ENCODE peak calls at places on chromosomes 6 and 20, in eight cellular contexts. I is neural progenitor cell, X is ovary, A is upper lobe of right lung, J is suprapubic skin, R is mesendoderm, F is heart left ventricle, V is small intestine. D is an unnamed sample.

GRCh38 chr6:33914519-33915120 is 110.8 kb upstream of the MLN start:
- DNase-seq in I (no peak), X (no peak), A (no peak), J (no peak), R (no peak), F (no peak), V (peak), D (peak)

GRCh38 chr20:48455606-48456360 is 372.0 kb downstream of the PREX1 start:
- DNase-seq in I (peak), X (no peak), A (peak), J (peak), R (peak), F (no peak), V (no peak), D (no peak)

GRCh38 chr20:23257848-23258746 is 92.5 kb upstream of the NXT1 start:
- DNase-seq in I (no peak), X (no peak), A (no peak), J (peak), R (peak), F (no peak), V (no peak), D (no peak)

GRCh38 chr6:97524846-97525245 is 241.8 kb upstream of the MMS22L start:
- DNase-seq in I (peak), X (no peak), A (no peak), J (no peak), R (peak), F (no peak), V (no peak), D (no peak)

GRCh38 chr6:111721677-111722219 is 116.1 kb upstream of the TRAF3IP2 start:
- DNase-seq in I (peak), X (no peak), A (no peak), J (no peak), R (peak), F (no peak), V (no peak), D (peak)

GRCh38 chr6:62393608-62394007 is 107.6 kb upstream of the KHDRBS2 start:
- DNase-seq in I (peak), X (no peak), A (no peak), J (no peak), R (peak), F (no peak), V (no peak), D (no peak)

GRCh38 chr6:110902091-110902490 is 27.5 kb downstream of the AMD1 start:
- DNase-seq in I (no peak), X (no peak), A (no peak), J (no peak), R (no peak), F (no peak), V (no peak), D (no peak)

GRCh38 chr6:24524801-24525200 is 30.0 kb downstream of the ALDH5A1 start:
- DNase-seq in I (peak), X (no peak), A (no peak), J (no peak), R (peak), F (no peak), V (peak), D (no peak)

GRCh38 chr6:133301739-133302138 is 60.6 kb downstream of the EYA4 start:
- DNase-seq in I (no peak), X (no peak), A (no peak), J (no peak), R (peak), F (no peak), V (no peak), D (no peak)

GRCh38 chr6:160505970-160506369 is 157.8 kb downstream of the SLC22A3 start:
- DNase-seq in I (no peak), X (no peak), A (no peak), J (no peak), R (no peak), F (no peak), V (no peak), D (no peak)

GRCh38 chr6:107731422-107732319 is 92.4 kb downstream of the SCML4 start:
- DNase-seq in I (no peak), X (no peak), A (no peak), J (no peak), R (peak), F (no peak), V (peak), D (peak)

GRCh38 chr20:10350188-10350842 is 83.7 kb downstream of the MKKS start:
- DNase-seq in I (no peak), X (no peak), A (no peak), J (no peak), R (no peak), F (no peak), V (no peak), D (no peak)

GRCh38 chr6:142693446-142693845 is 251.5 kb downstream of the HIVEP2 start:
- DNase-seq in I (no peak), X (no peak), A (no peak), J (no peak), R (no peak), F (no peak), V (peak), D (no peak)

GRCh38 chr6:160782228-160782627 is 80.2 kb downstream of the PLG start:
- DNase-seq in I (no peak), X (no peak), A (no peak), J (no peak), R (no peak), F (no peak), V (no peak), D (no peak)

GRCh38 chr6:132496519-132497180 is 16.3 kb downstream of the STX7 start:
- DNase-seq in I (no peak), X (no peak), A (no peak), J (no peak), R (no peak), F (no peak), V (no peak), D (no peak)

GRCh38 chr20:61349447-61350165 is 97.5 kb downstream of the CDH4 start:
- DNase-seq in I (no peak), X (no peak), A (no peak), J (no peak), R (no peak), F (no peak), V (no peak), D (no peak)

GRCh38 chr6:34138191-34138590 is 7.7 kb downstream of the GRM4 start:
- DNase-seq in I (no peak), X (no peak), A (no peak), J (no peak), R (no peak), F (no peak), V (no peak), D (no peak)

GRCh38 chr20:6034134-6034969 is 19.5 kb downstream of the LRRN4 start:
- DNase-seq in I (no peak), X (no peak), A (no peak), J (no peak), R (no peak), F (no peak), V (no peak), D (no peak)

GRCh38 chr6:113774122-113774835 is 82.9 kb upstream of the MARCKS start:
- DNase-seq in I (no peak), X (no peak), A (no peak), J (no peak), R (peak), F (no peak), V (no peak), D (no peak)

GRCh38 chr20:32462900-32463641 is 104.9 kb downstream of the ASXL1 start:
- DNase-seq in I (no peak), X (no peak), A (no peak), J (no peak), R (no peak), F (no peak), V (peak), D (no peak)

GRCh38 chr6:105259912-105260889 is 80.4 kb upstream of the POPDC3 start:
- DNase-seq in I (peak), X (no peak), A (no peak), J (no peak), R (peak), F (peak), V (peak), D (no peak)

GRCh38 chr20:41533537-41534136 is 84.5 kb downstream of the CHD6 start:
- DNase-seq in I (no peak), X (no peak), A (no peak), J (no peak), R (no peak), F (no peak), V (peak), D (no peak)

GRCh38 chr6:166687538-166688259 is 60.6 kb upstream of the RPS6KA2 start:
- DNase-seq in I (peak), X (no peak), A (no peak), J (no peak), R (peak), F (no peak), V (no peak), D (no peak)

GRCh38 chr6:158869010-158869603 is 49.9 kb upstream of the EZR start:
- DNase-seq in I (peak), X (no peak), A (no peak), J (no peak), R (peak), F (peak), V (peak), D (no peak)

GRCh38 chr6:67165606-67166005 is 1458.6 kb upstream of the EYS start:
- DNase-seq in I (no peak), X (no peak), A (no peak), J (no peak), R (no peak), F (no peak), V (no peak), D (no peak)

GRCh38 chr6:106609699-106610098 is 19.6 kb downstream of the RTN4IP1 start:
- DNase-seq in I (peak), X (no peak), A (no peak), J (no peak), R (peak), F (no peak), V (peak), D (no peak)

GRCh38 chr6:56814802-56815201 is 140.1 kb upstream of the BEND6 start:
- DNase-seq in I (no peak), X (no peak), A (no peak), J (no peak), R (no peak), F (no peak), V (no peak), D (no peak)

GRCh38 chr6:113968472-113968871 is 2.5 kb downstream of the HDAC2 start:
- DNase-seq in I (no peak), X (no peak), A (no peak), J (no peak), R (no peak), F (no peak), V (no peak), D (no peak)

GRCh38 chr6:154414021-154414813 is 57.6 kb upstream of the IPCEF1 start:
- DNase-seq in I (no peak), X (no peak), A (no peak), J (no peak), R (peak), F (no peak), V (no peak), D (no peak)

GRCh38 chr20:64065062-64065972 is 2.3 kb downstream of the TCEA2 start:
- DNase-seq in I (no peak), X (no peak), A (no peak), J (no peak), R (no peak), F (no peak), V (no peak), D (no peak)

GRCh38 chr20:64063389-64064144 is 569 bp downstream of the TCEA2 start:
- DNase-seq in I (peak), X (peak), A (no peak), J (no peak), R (no peak), F (no peak), V (peak), D (no peak)

GRCh38 chr20:64062596-64063388 is at the start of gene TCEA2:
- DNase-seq in I (peak), X (peak), A (peak), J (peak), R (peak), F (peak), V (peak), D (peak)

GRCh38 chr20:64065973-64066341 is 3.0 kb downstream of the TCEA2 start:
- DNase-seq in I (no peak), X (no peak), A (no peak), J (no peak), R (peak), F (no peak), V (no peak), D (no peak)

GRCh38 chr20:64064145-64064698 is 1.2 kb downstream of the TCEA2 start:
- DNase-seq in I (no peak), X (peak), A (no peak), J (no peak), R (no peak), F (no peak), V (no peak), D (no peak)
- H3K4me3 ChIP-seq in I (peak), X (peak), A (peak), J (peak), R (no peak), F (peak), V (no peak), D (peak)

GRCh38 chr20:11401988-11402387 is 515.7 kb upstream of the BTBD3 start:
- DNase-seq in I (no peak), X (no peak), A (no peak), J (no peak), R (no peak), F (no peak), V (peak), D (no peak)

GRCh38 chr20:11409526-11409925 is 508.2 kb upstream of the BTBD3 start:
- DNase-seq in I (no peak), X (no peak), A (no peak), J (no peak), R (no peak), F (no peak), V (no peak), D (no peak)

GRCh38 chr20:11403711-11404110 is 514.0 kb upstream of the BTBD3 start:
- DNase-seq in I (no peak), X (peak), A (no peak), J (no peak), R (peak), F (no peak), V (no peak), D (no peak)
- H3K27ac ChIP-seq in I (no peak), X (no peak), A (no peak), J (no peak), R (no peak), F (no peak), V (no peak), D (no peak)

GRCh38 chr20:36249450-36249849 is 13.2 kb downstream of the AAR2 start:
- DNase-seq in I (peak), X (no peak), A (no peak), J (no peak), R (peak), F (no peak), V (no peak), D (no peak)

GRCh38 chr20:36241678-36242077 is 5.4 kb downstream of the AAR2 start:
- DNase-seq in I (no peak), X (no peak), A (no peak), J (no peak), R (no peak), F (no peak), V (no peak), D (no peak)

GRCh38 chr20:36243726-36244125 is 7.4 kb downstream of the AAR2 start:
- DNase-seq in I (no peak), X (no peak), A (no peak), J (no peak), R (no peak), F (no peak), V (no peak), D (no peak)

GRCh38 chr20:36248836-36249235 is 12.6 kb downstream of the AAR2 start:
- DNase-seq in I (peak), X (no peak), A (no peak), J (no peak), R (no peak), F (no peak), V (no peak), D (no peak)

DNA sequence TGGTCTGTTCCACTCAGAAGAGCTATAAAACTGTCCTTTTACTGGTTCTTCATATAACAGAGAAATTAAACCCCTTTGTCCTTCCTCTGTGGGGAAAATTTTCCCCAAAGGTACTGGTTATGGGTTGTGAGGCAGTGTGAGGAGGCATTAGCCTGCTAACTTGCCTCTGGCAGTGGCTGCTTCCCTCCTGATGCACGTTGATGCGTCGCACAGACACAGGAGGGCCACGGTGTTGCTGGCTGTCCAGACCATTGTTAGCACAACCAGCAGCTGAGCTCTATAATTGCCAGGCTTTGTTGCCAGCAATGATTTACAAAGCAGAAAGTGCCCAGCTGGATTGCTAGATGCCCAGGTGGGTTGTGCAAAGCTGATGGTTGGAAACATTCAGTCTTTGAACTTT is 10.1 kb downstream of the AAR2 start:
- DNase-seq in I (no peak), X (no peak), A (no peak), J (no peak), R (no peak), F (no peak), V (no peak), D (no peak)
- H3K4me3 ChIP-seq in I (no peak), X (no peak), A (no peak), J (no peak), R (no peak), F (no peak), V (no peak), D (no peak)

GRCh38 chr20:38700146-38700545 is 24.1 kb upstream of the SLC32A1 start:
- DNase-seq in I (no peak), X (no peak), A (no peak), J (no peak), R (no peak), F (no peak), V (no peak), D (no peak)

GRCh38 chr20:38700926-38701325 is 23.4 kb upstream of the SLC32A1 start:
- DNase-seq in I (no peak), X (no peak), A (no peak), J (no peak), R (no peak), F (no peak), V (no peak), D (no peak)

GRCh38 chr20:38703526-38703925 is 20.8 kb upstream of the SLC32A1 start:
- DNase-seq in I (no peak), X (no peak), A (no peak), J (no peak), R (no peak), F (no peak), V (no peak), D (no peak)

GRCh38 chr20:38697306-38697705 is 27.0 kb upstream of the SLC32A1 start:
- DNase-seq in I (no peak), X (no peak), A (no peak), J (no peak), R (no peak), F (no peak), V (no peak), D (no peak)

GRCh38 chr20:38698541-38698940 is 25.7 kb upstream of the SLC32A1 start:
- DNase-seq in I (no peak), X (no peak), A (no peak), J (no peak), R (no peak), F (no peak), V (no peak), D (no peak)
- H3K27ac ChIP-seq in I (no peak), X (no peak), A (no peak), J (no peak), R (no peak), F (no peak), V (no peak), D (no peak)

GRCh38 chr20:34624628-34625027 is 52.3 kb downstream of the PIGU start:
- DNase-seq in I (peak), X (no peak), A (no peak), J (no peak), R (peak), F (no peak), V (peak), D (no peak)

GRCh38 chr20:34621383-34622367 is 55.2 kb downstream of the PIGU start:
- DNase-seq in I (no peak), X (no peak), A (no peak), J (no peak), R (no peak), F (no peak), V (peak), D (no peak)

GRCh38 chr20:34621036-34621343 is 55.9 kb downstream of the PIGU start:
- DNase-seq in I (no peak), X (no peak), A (no peak), J (no peak), R (no peak), F (no peak), V (no peak), D (no peak)

GRCh38 chr20:34626978-34627377 is 49.9 kb downstream of the PIGU start:
- DNase-seq in I (no peak), X (no peak), A (no peak), J (no peak), R (no peak), F (no peak), V (no peak), D (no peak)

GRCh38 chr20:34622821-34623451 is 54.0 kb downstream of the PIGU start:
- DNase-seq in I (no peak), X (no peak), A (no peak), J (no peak), R (peak), F (no peak), V (peak), D (no peak)
- H3K4me3 ChIP-seq in I (no peak), X (no peak), A (no peak), J (no peak), R (no peak), F (no peak), V (no peak), D (no peak)

DNA sequence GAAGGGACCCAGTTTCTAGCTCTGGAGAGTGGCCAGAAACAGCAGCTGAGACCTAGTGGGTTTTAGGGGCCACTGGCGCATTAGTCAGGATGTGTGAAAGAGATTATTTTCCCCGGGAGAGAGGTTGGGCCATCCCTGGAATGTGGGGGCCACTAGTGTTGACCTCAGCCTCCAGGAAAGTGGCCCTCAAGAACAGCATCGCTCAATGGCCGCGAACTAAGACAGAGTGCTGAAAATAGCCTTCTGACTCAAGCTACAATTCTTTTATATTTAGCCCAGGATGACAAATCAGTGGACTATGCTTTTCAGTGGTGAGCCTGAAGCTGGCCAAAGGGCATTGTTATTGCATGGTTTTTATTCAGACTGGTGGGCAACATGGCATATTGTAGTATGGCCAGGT is 210.4 kb upstream of the RNF24 start:
- DNase-seq in I (no peak), X (no peak), A (no peak), J (no peak), R (no peak), F (peak), V (no peak), D (no peak)
- H3K27ac ChIP-seq in I (no peak), X (no peak), A (no peak), J (no peak), R (no peak), F (peak), V (no peak), D (no peak)

GRCh38 chr6:163346529-163346961 is 68.0 kb upstream of the QKI start:
- DNase-seq in I (peak), X (no peak), A (no peak), J (no peak), R (no peak), F (no peak), V (no peak), D (no peak)
- H3K4me3 ChIP-seq in I (no peak), X (no peak), A (no peak), J (no peak), R (no peak), F (no peak), V (no peak), D (no peak)

DNA sequence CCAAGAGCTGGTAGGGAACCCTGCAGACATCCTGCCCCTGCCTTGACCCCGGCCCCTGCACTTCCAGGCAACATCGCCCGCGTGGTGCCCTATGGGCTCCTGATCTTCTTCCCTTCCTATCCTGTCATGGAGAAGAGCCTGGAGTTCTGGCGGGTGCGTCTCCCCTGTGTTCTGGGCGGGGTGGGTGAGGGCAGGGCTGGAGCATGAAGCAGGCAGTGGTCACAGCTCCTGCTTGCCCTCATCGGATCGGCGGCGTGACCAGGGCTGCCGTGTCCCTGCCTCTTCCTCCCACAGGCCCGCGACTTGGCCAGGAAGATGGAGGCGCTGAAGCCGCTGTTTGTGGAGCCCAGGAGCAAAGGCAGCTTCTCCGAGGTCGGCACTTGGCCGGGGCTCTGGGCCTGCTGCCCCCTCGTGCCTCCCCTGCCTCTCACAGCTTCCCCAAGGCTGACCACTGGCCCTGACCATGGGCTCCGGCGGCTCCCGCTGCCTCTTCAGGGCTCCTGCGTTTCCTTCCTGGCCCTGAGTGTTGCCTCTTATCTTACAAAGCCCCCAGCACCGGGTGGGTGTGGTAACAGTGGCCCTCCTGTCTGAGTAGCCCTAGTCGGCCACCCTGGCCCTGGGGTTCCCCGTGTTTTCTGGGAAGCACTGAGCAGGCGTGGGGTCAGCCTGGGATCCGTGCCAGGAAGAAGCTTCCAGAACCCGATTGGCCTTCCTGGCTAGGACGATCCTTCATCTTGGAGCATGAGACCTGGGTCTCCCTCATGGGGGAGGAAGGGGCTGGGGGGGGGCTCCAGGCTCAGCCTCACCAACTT is 8.0 kb upstream of the TNFRSF6B start:
- DNase-seq in I (no peak), X (peak), A (no peak), J (no peak), R (no peak), F (no peak), V (no peak), D (peak)
- H3K27ac ChIP-seq in I (no peak), X (no peak), A (peak), J (peak), R (no peak), F (peak), V (peak), D (peak)

GRCh38 chr6:5141046-5141445 is 55.9 kb downstream of the PPP1R3G start:
- DNase-seq in I (no peak), X (no peak), A (no peak), J (no peak), R (no peak), F (no peak), V (no peak), D (no peak)
- H3K4me3 ChIP-seq in I (no peak), X (no peak), A (no peak), J (no peak), R (no peak), F (no peak), V (no peak), D (no peak)

D was measured in Peyer's patch.